ENCODE peak calls at places on chromosome 22, in eight cellular contexts. One of them, this sample, is unnamed.

GRCh38 chr22:21762712-21763581 is 27.4 kb upstream of the YPEL1 start:
- DNase-seq in HFFc6: no peak
- DNase-seq in coronary artery: no peak
- DNase-seq in NB4: no peak
- DNase-seq in Panc1: no peak
- DNase-seq in lower leg skin: no peak
- DNase-seq in fibroblast of pulmonary artery: no peak
- DNase-seq in brain microvascular endothelial cell: no peak
- DNase-seq in this sample: no peak

GRCh38 chr22:24855794-24856193 is 49.8 kb downstream of the SGSM1 start:
- DNase-seq in NB4: no peak
- DNase-seq in coronary artery: no peak
- DNase-seq in fibroblast of pulmonary artery: no peak
- DNase-seq in brain microvascular endothelial cell: no peak
- DNase-seq in Panc1: no peak
- DNase-seq in lower leg skin: no peak
- DNase-seq in HFFc6: no peak
- DNase-seq in this sample: no peak

GRCh38 chr22:46071451-46072029 is 78.8 kb upstream of the PPARA start:
- DNase-seq in fibroblast of pulmonary artery: peak
- DNase-seq in Panc1: no peak
- DNase-seq in HFFc6: peak
- DNase-seq in NB4: peak
- DNase-seq in brain microvascular endothelial cell: peak
- DNase-seq in coronary artery: peak
- DNase-seq in lower leg skin: peak
- DNase-seq in this sample: peak

GRCh38 chr22:31178859-31179258 is 18.9 kb downstream of the RNF185 start:
- DNase-seq in coronary artery: no peak
- DNase-seq in brain microvascular endothelial cell: no peak
- DNase-seq in Panc1: no peak
- DNase-seq in lower leg skin: no peak
- DNase-seq in fibroblast of pulmonary artery: no peak
- DNase-seq in NB4: no peak
- DNase-seq in HFFc6: no peak
- DNase-seq in this sample: no peak

GRCh38 chr22:33811208-33811607 is 109.1 kb downstream of the LARGE1 start:
- DNase-seq in NB4: no peak
- DNase-seq in fibroblast of pulmonary artery: no peak
- DNase-seq in HFFc6: no peak
- DNase-seq in Panc1: no peak
- DNase-seq in lower leg skin: no peak
- DNase-seq in brain microvascular endothelial cell: no peak
- DNase-seq in coronary artery: no peak
- DNase-seq in this sample: no peak

GRCh38 chr22:26892401-26893033 is 235.1 kb downstream of the MIAT start:
- DNase-seq in brain microvascular endothelial cell: no peak
- DNase-seq in coronary artery: peak
- DNase-seq in HFFc6: no peak
- DNase-seq in NB4: no peak
- DNase-seq in lower leg skin: no peak
- DNase-seq in fibroblast of pulmonary artery: no peak
- DNase-seq in Panc1: no peak
- DNase-seq in this sample: no peak

GRCh38 chr22:28034760-28035401 is 115.8 kb upstream of the PITPNB start:
- DNase-seq in Panc1: no peak
- DNase-seq in lower leg skin: peak
- DNase-seq in NB4: no peak
- DNase-seq in coronary artery: peak
- DNase-seq in brain microvascular endothelial cell: peak
- DNase-seq in HFFc6: peak
- DNase-seq in fibroblast of pulmonary artery: peak
- DNase-seq in this sample: peak

GRCh38 chr22:23478175-23478574 is 101.9 kb downstream of the IGLL1 start:
- DNase-seq in brain microvascular endothelial cell: no peak
- DNase-seq in Panc1: no peak
- DNase-seq in lower leg skin: no peak
- DNase-seq in HFFc6: no peak
- DNase-seq in fibroblast of pulmonary artery: no peak
- DNase-seq in NB4: peak
- DNase-seq in coronary artery: no peak
- DNase-seq in this sample: peak

GRCh38 chr22:27004434-27004833 is 347.0 kb downstream of the MIAT start:
- DNase-seq in lower leg skin: no peak
- DNase-seq in HFFc6: no peak
- DNase-seq in NB4: no peak
- DNase-seq in coronary artery: no peak
- DNase-seq in brain microvascular endothelial cell: no peak
- DNase-seq in fibroblast of pulmonary artery: no peak
- DNase-seq in Panc1: no peak
- DNase-seq in this sample: no peak

GRCh38 chr22:20628081-20628939 is 120.9 kb downstream of the MED15 start:
- DNase-seq in brain microvascular endothelial cell: no peak
- DNase-seq in coronary artery: no peak
- DNase-seq in NB4: no peak
- DNase-seq in fibroblast of pulmonary artery: no peak
- DNase-seq in lower leg skin: no peak
- DNase-seq in HFFc6: no peak
- DNase-seq in Panc1: no peak
- DNase-seq in this sample: no peak
- TF ChIP-seq CTCF in brain microvascular endothelial cell: no peak
- TF ChIP-seq CTCF in coronary artery: no peak
- TF ChIP-seq CTCF in NB4: no peak
- TF ChIP-seq CTCF in fibroblast of pulmonary artery: no peak
- TF ChIP-seq CTCF in lower leg skin: no peak
- TF ChIP-seq CTCF in HFFc6: no peak
- TF ChIP-seq CTCF in Panc1: no peak
- TF ChIP-seq CTCF in this sample: no peak

DNA sequence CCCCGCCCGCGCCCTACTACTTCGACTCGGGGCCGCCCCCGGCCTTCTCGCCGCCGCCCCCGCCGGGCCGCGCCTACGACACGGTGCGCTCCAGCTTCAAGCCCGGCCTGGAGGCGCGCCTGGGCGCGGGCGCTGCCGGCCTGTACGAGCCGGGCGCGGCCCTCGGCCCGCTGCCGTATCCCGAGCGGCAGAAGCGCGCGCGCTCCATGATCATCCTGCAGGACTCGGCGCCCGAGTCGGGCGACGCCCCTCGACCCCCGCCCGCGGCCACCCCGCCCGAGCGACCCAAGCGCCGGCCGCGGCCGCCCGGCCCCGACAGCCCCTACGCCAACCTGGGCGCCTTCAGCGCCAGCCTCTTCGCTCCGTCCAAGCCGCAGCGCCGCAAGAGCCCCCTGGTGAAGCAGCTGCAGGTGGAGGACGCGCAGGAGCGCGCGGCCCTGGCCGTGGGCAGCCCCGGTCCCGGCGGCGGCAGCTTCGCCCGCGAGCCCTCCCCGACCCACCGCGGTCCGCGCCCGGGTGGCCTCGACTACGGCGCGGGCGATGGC is 17.6 kb upstream of the ACR start:
- DNase-seq in NB4: no peak
- DNase-seq in brain microvascular endothelial cell: no peak
- DNase-seq in coronary artery: no peak
- DNase-seq in HFFc6: no peak
- DNase-seq in fibroblast of pulmonary artery: no peak
- DNase-seq in lower leg skin: no peak
- DNase-seq in Panc1: no peak
- DNase-seq in this sample: no peak
- TF ChIP-seq CTCF in NB4: no peak
- TF ChIP-seq CTCF in brain microvascular endothelial cell: no peak
- TF ChIP-seq CTCF in coronary artery: no peak
- TF ChIP-seq CTCF in HFFc6: no peak
- TF ChIP-seq CTCF in fibroblast of pulmonary artery: no peak
- TF ChIP-seq CTCF in lower leg skin: no peak
- TF ChIP-seq CTCF in Panc1: no peak
- TF ChIP-seq CTCF in this sample: no peak

GRCh38 chr22:49317369-49317768 is 510.3 kb downstream of the BRD1 start:
- DNase-seq in HFFc6: no peak
- DNase-seq in brain microvascular endothelial cell: no peak
- DNase-seq in coronary artery: no peak
- DNase-seq in Panc1: no peak
- DNase-seq in fibroblast of pulmonary artery: no peak
- DNase-seq in NB4: no peak
- DNase-seq in lower leg skin: no peak
- DNase-seq in this sample: no peak
- TF ChIP-seq CTCF in HFFc6: peak
- TF ChIP-seq CTCF in brain microvascular endothelial cell: no peak
- TF ChIP-seq CTCF in coronary artery: no peak
- TF ChIP-seq CTCF in Panc1: no peak
- TF ChIP-seq CTCF in fibroblast of pulmonary artery: no peak
- TF ChIP-seq CTCF in NB4: peak
- TF ChIP-seq CTCF in lower leg skin: no peak
- TF ChIP-seq CTCF in this sample: no peak

GRCh38 chr22:41003976-41004375 is 52.8 kb downstream of the RBX1 start:
- DNase-seq in NB4: no peak
- DNase-seq in brain microvascular endothelial cell: no peak
- DNase-seq in lower leg skin: no peak
- DNase-seq in HFFc6: no peak
- DNase-seq in coronary artery: no peak
- DNase-seq in Panc1: no peak
- DNase-seq in fibroblast of pulmonary artery: no peak
- DNase-seq in this sample: no peak

GRCh38 chr22:41009222-41009948 is 58.2 kb downstream of the RBX1 start:
- DNase-seq in fibroblast of pulmonary artery: peak
- DNase-seq in Panc1: no peak
- DNase-seq in coronary artery: no peak
- DNase-seq in HFFc6: peak
- DNase-seq in lower leg skin: no peak
- DNase-seq in brain microvascular endothelial cell: no peak
- DNase-seq in NB4: peak
- DNase-seq in this sample: peak
- TF ChIP-seq CTCF in fibroblast of pulmonary artery: no peak
- TF ChIP-seq CTCF in Panc1: no peak
- TF ChIP-seq CTCF in coronary artery: no peak
- TF ChIP-seq CTCF in HFFc6: no peak
- TF ChIP-seq CTCF in lower leg skin: no peak
- TF ChIP-seq CTCF in brain microvascular endothelial cell: no peak
- TF ChIP-seq CTCF in NB4: no peak
- TF ChIP-seq CTCF in this sample: no peak

DNA sequence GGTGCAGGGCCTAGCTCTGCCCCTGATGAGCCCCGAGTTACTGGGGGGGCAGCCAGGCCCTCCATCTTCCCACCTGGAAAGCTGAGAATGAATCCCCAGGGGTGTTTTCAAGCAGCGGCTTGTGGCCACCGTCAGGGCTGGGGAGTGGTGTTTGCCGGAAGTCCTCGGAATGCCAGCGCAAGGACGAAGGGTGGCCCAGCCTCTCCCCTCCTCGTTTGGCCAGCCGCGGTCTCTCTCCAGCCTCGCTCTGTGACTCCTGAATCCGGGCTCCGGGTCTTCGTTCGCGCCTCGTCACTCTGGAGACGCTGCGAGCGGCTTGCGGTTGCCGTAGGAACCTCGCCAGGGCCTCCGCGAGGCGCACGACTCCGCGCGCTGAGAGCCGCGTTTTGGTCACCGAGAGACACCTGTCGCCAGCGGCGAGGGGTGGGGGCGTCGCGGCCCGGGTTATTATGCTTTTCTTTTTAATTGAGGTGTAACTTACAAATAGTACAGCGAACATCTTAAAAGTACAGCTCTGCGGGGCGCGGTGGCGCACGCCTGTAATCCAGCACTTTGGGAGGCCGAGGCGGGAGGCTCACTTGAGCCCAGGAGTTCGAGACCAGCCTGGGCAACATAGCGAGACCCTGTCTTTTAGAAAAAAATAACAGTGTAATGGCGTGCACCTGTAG is 6.3 kb upstream of the KDELR3 start:
- DNase-seq in coronary artery: no peak
- DNase-seq in brain microvascular endothelial cell: peak
- DNase-seq in fibroblast of pulmonary artery: peak
- DNase-seq in NB4: peak
- DNase-seq in Panc1: no peak
- DNase-seq in lower leg skin: peak
- DNase-seq in HFFc6: peak
- DNase-seq in this sample: peak
- TF ChIP-seq CTCF in coronary artery: no peak
- TF ChIP-seq CTCF in brain microvascular endothelial cell: no peak
- TF ChIP-seq CTCF in fibroblast of pulmonary artery: no peak
- TF ChIP-seq CTCF in NB4: no peak
- TF ChIP-seq CTCF in Panc1: no peak
- TF ChIP-seq CTCF in lower leg skin: no peak
- TF ChIP-seq CTCF in HFFc6: no peak
- TF ChIP-seq CTCF in this sample: no peak

GRCh38 chr22:36340621-36341020 is 47.1 kb downstream of the MYH9 start:
- DNase-seq in Panc1: no peak
- DNase-seq in NB4: no peak
- DNase-seq in brain microvascular endothelial cell: no peak
- DNase-seq in fibroblast of pulmonary artery: no peak
- DNase-seq in HFFc6: no peak
- DNase-seq in coronary artery: peak
- DNase-seq in lower leg skin: no peak
- DNase-seq in this sample: peak
- TF ChIP-seq CTCF in Panc1: no peak
- TF ChIP-seq CTCF in NB4: no peak
- TF ChIP-seq CTCF in brain microvascular endothelial cell: peak
- TF ChIP-seq CTCF in fibroblast of pulmonary artery: no peak
- TF ChIP-seq CTCF in HFFc6: no peak
- TF ChIP-seq CTCF in coronary artery: no peak
- TF ChIP-seq CTCF in lower leg skin: no peak
- TF ChIP-seq CTCF in this sample: no peak

GRCh38 chr22:39128508-39128907 is 24.0 kb downstream of the CBX7 start:
- DNase-seq in Panc1: no peak
- DNase-seq in coronary artery: no peak
- DNase-seq in HFFc6: no peak
- DNase-seq in brain microvascular endothelial cell: no peak
- DNase-seq in fibroblast of pulmonary artery: no peak
- DNase-seq in NB4: no peak
- DNase-seq in lower leg skin: no peak
- DNase-seq in this sample: no peak

GRCh38 chr22:39122772-39123470 is 25.9 kb downstream of the APOBEC3H start:
- DNase-seq in lower leg skin: no peak
- DNase-seq in fibroblast of pulmonary artery: no peak
- DNase-seq in HFFc6: no peak
- DNase-seq in NB4: no peak
- DNase-seq in brain microvascular endothelial cell: no peak
- DNase-seq in Panc1: no peak
- DNase-seq in coronary artery: no peak
- DNase-seq in this sample: no peak

GRCh38 chr22:39120983-39121382 is 23.9 kb downstream of the APOBEC3H start:
- DNase-seq in Panc1: no peak
- DNase-seq in brain microvascular endothelial cell: no peak
- DNase-seq in coronary artery: no peak
- DNase-seq in NB4: no peak
- DNase-seq in fibroblast of pulmonary artery: no peak
- DNase-seq in lower leg skin: no peak
- DNase-seq in HFFc6: no peak
- DNase-seq in this sample: no peak

GRCh38 chr22:39125622-39126021 is 26.9 kb downstream of the CBX7 start:
- DNase-seq in brain microvascular endothelial cell: no peak
- DNase-seq in HFFc6: no peak
- DNase-seq in coronary artery: no peak
- DNase-seq in fibroblast of pulmonary artery: no peak
- DNase-seq in NB4: no peak
- DNase-seq in lower leg skin: no peak
- DNase-seq in Panc1: no peak
- DNase-seq in this sample: no peak

GRCh38 chr22:39123811-39124668 is 27.0 kb downstream of the APOBEC3H start:
- DNase-seq in NB4: no peak
- DNase-seq in Panc1: no peak
- DNase-seq in brain microvascular endothelial cell: no peak
- DNase-seq in fibroblast of pulmonary artery: no peak
- DNase-seq in lower leg skin: no peak
- DNase-seq in HFFc6: no peak
- DNase-seq in coronary artery: no peak
- DNase-seq in this sample: no peak
- TF ChIP-seq CTCF in NB4: no peak
- TF ChIP-seq CTCF in Panc1: no peak
- TF ChIP-seq CTCF in brain microvascular endothelial cell: no peak
- TF ChIP-seq CTCF in fibroblast of pulmonary artery: no peak
- TF ChIP-seq CTCF in lower leg skin: no peak
- TF ChIP-seq CTCF in HFFc6: no peak
- TF ChIP-seq CTCF in coronary artery: no peak
- TF ChIP-seq CTCF in this sample: no peak

This sample was measured in cardiac fibroblast.